ENCODE peak calls at places on chromosome 1, in five cellular contexts. U, E, H, W and J are unnamed samples.

GRCh38 chr1:219580019-219580676 is 32.8 kb downstream of the ZC3H11B start:
- DNase-seq in U (no peak), E (no peak), H (no peak), W (no peak), J (no peak)

GRCh38 chr1:209692745-209693504 is 11.7 kb upstream of the HSD11B1 start:
- DNase-seq in U (peak), E (peak), H (peak), W (peak), J (peak)

GRCh38 chr1:244918422-244919319 is 54.3 kb upstream of the HNRNPU start:
- DNase-seq in U (peak), E (no peak), H (no peak), W (no peak), J (no peak)

GRCh38 chr1:65773391-65773790 is 19.3 kb upstream of the PDE4B start:
- DNase-seq in U (no peak), E (no peak), H (no peak), W (no peak), J (no peak)

GRCh38 chr1:208107817-208108608 is 136.2 kb downstream of the PLXNA2 start:
- DNase-seq in U (no peak), E (no peak), H (no peak), W (no peak), J (no peak)

GRCh38 chr1:199009447-199009846 is 370.6 kb downstream of the PTPRC start:
- DNase-seq in U (no peak), E (no peak), H (peak), W (no peak), J (no peak)

GRCh38 chr1:110783292-110783918 is 89.5 kb upstream of the CD53 start:
- DNase-seq in U (peak), E (peak), H (no peak), W (peak), J (no peak)

GRCh38 chr1:65001238-65001792 is 35.0 kb upstream of the JAK1 start:
- DNase-seq in U (peak), E (no peak), H (no peak), W (no peak), J (no peak)

GRCh38 chr1:67685558-67686271 is 714 bp downstream of the GADD45A start:
- DNase-seq in U (peak), E (no peak), H (no peak), W (no peak), J (no peak)

GRCh38 chr1:34037856-34038255 is 127.2 kb downstream of the CSMD2 start:
- DNase-seq in U (no peak), E (no peak), H (no peak), W (no peak), J (no peak)

GRCh38 chr1:223343692-223344091 is 20.3 kb downstream of the SUSD4 start:
- DNase-seq in U (no peak), E (no peak), H (no peak), W (no peak), J (no peak)

GRCh38 chr1:15836772-15837669 is 10.5 kb upstream of the SPEN start:
- DNase-seq in U (no peak), E (no peak), H (no peak), W (no peak), J (no peak)

GRCh38 chr1:214617246-214617645 is 14.3 kb downstream of the CENPF start:
- DNase-seq in U (no peak), E (no peak), H (no peak), W (no peak), J (no peak)

GRCh38 chr1:209617755-209618154 is 34.2 kb downstream of the CAMK1G start:
- DNase-seq in U (no peak), E (no peak), H (no peak), W (no peak), J (no peak)

GRCh38 chr1:112637257-112638108 is 17.9 kb downstream of the CAPZA1 start:
- DNase-seq in U (no peak), E (no peak), H (no peak), W (peak), J (no peak)

GRCh38 chr1:227950735-227951224 is 3.0 kb upstream of the WNT9A start:
- DNase-seq in U (no peak), E (no peak), H (no peak), W (no peak), J (no peak)

GRCh38 chr1:209483691-209484090 is 99.8 kb upstream of the CAMK1G start:
- DNase-seq in U (no peak), E (no peak), H (no peak), W (no peak), J (no peak)

GRCh38 chr1:227449051-227449450 is 114.3 kb upstream of the ZNF678 start:
- DNase-seq in U (peak), E (no peak), H (no peak), W (peak), J (no peak)

GRCh38 chr1:109922326-109922725 is 11.7 kb downstream of the CSF1 start:
- DNase-seq in U (no peak), E (no peak), H (no peak), W (no peak), J (no peak)

GRCh38 chr1:111690306-111690617 is 48.9 kb downstream of the INKA2 start:
- DNase-seq in U (no peak), E (no peak), H (no peak), W (no peak), J (peak)

GRCh38 chr1:26694185-26694572 is 1.6 kb upstream of the ARID1A start:
- DNase-seq in U (peak), E (no peak), H (no peak), W (no peak), J (no peak)

GRCh38 chr1:179709841-179710329 is 33.2 kb upstream of the FAM163A start:
- DNase-seq in U (no peak), E (no peak), H (peak), W (no peak), J (no peak)

GRCh38 chr1:7403265-7404045 is 367.6 kb upstream of the VAMP3 start:
- DNase-seq in U (no peak), E (no peak), H (peak), W (no peak), J (no peak)

GRCh38 chr1:62687903-62688686 is at the start of gene DOCK7:
- DNase-seq in U (peak), E (peak), H (no peak), W (peak), J (no peak)
- TF ChIP-seq POLR2AphosphoS5 in U (no peak), E (peak), H (no peak), W (no peak), J (peak)

GRCh38 chr1:32470991-32471694 is 6.3 kb downstream of the ZBTB8B start:
- DNase-seq in U (peak), E (no peak), H (no peak), W (no peak), J (no peak)
- TF ChIP-seq EZH2 in U (no peak), E (no peak), H (no peak), W (no peak), J (no peak)

GRCh38 chr1:248810727-248811513 is 14.8 kb downstream of the SH3BP5L start:
- DNase-seq in U (peak), E (no peak), H (no peak), W (no peak), J (no peak)
- TF ChIP-seq POLR2AphosphoS5 in U (peak), E (no peak), H (no peak), W (no peak), J (no peak)

DNA sequence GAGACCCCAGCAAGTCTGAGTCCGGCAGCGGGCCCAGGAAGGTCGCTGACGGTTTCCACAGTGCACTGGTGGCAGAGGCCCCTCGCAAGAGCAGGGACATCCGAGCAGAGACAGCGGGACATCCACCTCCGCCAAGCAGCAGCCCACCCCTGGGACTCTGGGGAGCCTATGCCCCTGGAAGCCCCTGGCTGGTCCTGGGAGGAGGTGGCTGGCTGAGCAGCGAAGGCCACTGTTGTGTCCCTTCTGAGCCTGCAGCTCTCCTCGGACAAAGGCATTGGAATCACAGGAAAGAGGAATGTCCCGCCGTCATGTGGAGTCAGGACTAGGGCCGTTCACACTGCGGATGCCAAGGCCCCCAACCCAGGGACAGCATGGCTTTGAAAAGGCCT is 1.5 kb downstream of the MEGF6 start:
- DNase-seq in U (no peak), E (no peak), H (no peak), W (no peak), J (no peak)
- TF ChIP-seq EZH2 in U (no peak), E (no peak), H (no peak), W (no peak), J (no peak)

GRCh38 chr1:176521211-176521610 is 58.2 kb downstream of the PAPPA2 start:
- DNase-seq in U (no peak), E (no peak), H (no peak), W (no peak), J (no peak)

GRCh38 chr1:176517484-176517883 is 54.5 kb downstream of the PAPPA2 start:
- DNase-seq in U (no peak), E (no peak), H (peak), W (no peak), J (peak)

DNA sequence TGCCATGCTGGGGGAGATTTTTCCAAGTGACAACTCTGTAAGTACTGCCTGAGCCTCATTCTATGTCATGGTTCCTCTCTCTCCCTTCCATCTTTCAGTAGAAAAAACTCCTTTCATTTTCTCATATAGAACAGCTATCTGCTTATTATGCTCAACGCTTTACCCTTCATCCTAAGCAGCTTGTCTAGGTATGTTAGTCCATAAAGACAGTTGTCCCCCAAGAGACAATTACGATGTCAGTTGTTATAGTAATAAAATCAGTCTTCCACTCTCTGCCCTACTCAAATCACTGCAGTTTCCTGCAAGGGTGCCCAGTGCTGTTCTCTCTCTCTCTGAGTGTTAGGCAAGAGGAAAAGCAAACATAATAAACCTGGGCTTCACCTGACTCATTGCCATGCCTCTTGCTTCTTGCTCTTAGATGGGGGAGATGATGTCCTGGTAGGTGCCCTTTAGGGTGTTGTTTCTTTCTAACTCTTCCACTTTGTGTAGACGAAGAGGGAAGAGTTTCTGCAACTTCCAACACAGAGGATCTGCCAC is 59.4 kb downstream of the PAPPA2 start:
- DNase-seq in U (no peak), E (no peak), H (no peak), W (no peak), J (no peak)
- TF ChIP-seq POLR2AphosphoS5 in U (no peak), E (no peak), H (no peak), W (no peak), J (no peak)

GRCh38 chr1:182681516-182681915 is 2.9 kb downstream of the RGS8 start:
- DNase-seq in U (no peak), E (no peak), H (no peak), W (no peak), J (no peak)
- TF ChIP-seq EZH2 in U (no peak), E (no peak), H (no peak), W (no peak), J (no peak)

DNA sequence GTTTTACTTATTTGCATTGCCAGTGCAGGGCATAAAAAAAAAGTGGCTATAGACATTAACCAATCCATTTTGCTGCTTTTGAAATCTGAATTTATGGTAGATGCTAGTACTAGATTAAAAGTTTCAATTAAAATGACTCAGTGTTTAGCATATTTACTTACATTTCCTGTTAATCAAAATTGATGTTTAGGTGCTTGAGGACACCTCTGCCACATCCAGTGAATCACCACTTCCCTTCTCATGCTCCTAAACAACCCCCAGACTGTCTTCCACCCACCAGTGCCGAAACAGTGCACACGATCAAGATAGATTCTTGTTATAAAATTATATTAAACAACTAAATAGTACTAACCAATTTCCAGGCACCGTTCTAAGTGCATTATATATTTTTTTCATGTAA is 32.7 kb downstream of the HSD17B7 start:
- DNase-seq in U (no peak), E (no peak), H (no peak), W (no peak), J (no peak)
- TF ChIP-seq POLR2AphosphoS5 in U (no peak), E (no peak), H (no peak), W (no peak), J (no peak)

DNA sequence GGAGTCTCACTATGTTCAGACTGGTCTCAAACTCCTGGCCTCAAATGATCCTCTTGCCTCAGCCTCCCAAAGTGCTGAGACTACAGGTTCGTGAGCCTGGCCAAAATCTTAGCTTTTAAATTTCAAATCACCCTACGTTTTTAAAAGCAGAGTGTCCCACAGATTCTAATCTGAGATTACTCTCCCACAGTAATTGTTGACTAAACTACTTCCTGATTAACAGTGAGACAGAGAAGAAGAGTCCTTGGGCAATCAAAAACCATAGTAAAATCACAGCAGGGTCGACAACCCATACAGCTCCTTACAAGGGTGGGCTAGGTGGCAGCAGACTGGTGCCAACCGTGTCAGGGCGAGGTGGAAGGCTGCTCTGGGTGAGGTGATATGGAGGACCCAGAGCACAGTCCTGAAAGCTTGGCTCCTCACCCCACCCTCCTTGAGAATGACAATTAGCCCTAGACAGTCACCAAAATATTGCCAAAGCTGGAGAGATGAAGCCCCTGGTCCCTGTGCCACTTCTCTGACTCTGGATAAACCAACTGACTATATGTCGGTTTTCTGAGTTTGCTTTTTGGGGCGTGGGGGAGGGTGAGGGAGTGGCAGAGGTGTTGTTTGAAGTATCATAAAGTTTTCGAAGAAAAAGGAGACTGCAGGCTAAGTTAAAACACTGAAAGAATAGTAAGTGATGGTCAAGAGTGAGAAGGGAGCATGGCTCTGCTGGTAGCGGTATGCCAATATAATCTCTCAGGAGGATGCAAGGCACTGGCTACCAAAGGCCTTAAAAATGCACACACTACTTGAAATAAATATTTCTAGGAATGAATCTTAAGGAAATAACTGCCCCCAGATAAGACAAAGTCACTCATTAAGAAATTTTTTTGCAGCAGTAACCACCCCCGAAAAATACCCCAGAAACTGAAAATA is 86.8 kb downstream of the SLC45A1 start:
- DNase-seq in U (no peak), E (no peak), H (no peak), W (no peak), J (no peak)
- TF ChIP-seq EZH2 in U (no peak), E (no peak), H (no peak), W (no peak), J (no peak)

GRCh38 chr1:100924991-100925390 is 29.1 kb downstream of the SLC30A7 start:
- DNase-seq in U (no peak), E (no peak), H (no peak), W (no peak), J (no peak)

GRCh38 chr1:100928128-100928527 is 32.2 kb downstream of the SLC30A7 start:
- DNase-seq in U (peak), E (no peak), H (no peak), W (no peak), J (no peak)

GRCh38 chr1:100926240-100926639 is 30.4 kb downstream of the SLC30A7 start:
- DNase-seq in U (no peak), E (no peak), H (no peak), W (no peak), J (no peak)

GRCh38 chr1:100924212-100924611 is 28.3 kb downstream of the SLC30A7 start:
- DNase-seq in U (no peak), E (no peak), H (no peak), W (no peak), J (no peak)

GRCh38 chr1:100927276-100927675 is 31.4 kb downstream of the SLC30A7 start:
- DNase-seq in U (no peak), E (no peak), H (no peak), W (no peak), J (no peak)
- TF ChIP-seq POLR2AphosphoS5 in U (no peak), E (no peak), H (no peak), W (no peak), J (no peak)

DNA sequence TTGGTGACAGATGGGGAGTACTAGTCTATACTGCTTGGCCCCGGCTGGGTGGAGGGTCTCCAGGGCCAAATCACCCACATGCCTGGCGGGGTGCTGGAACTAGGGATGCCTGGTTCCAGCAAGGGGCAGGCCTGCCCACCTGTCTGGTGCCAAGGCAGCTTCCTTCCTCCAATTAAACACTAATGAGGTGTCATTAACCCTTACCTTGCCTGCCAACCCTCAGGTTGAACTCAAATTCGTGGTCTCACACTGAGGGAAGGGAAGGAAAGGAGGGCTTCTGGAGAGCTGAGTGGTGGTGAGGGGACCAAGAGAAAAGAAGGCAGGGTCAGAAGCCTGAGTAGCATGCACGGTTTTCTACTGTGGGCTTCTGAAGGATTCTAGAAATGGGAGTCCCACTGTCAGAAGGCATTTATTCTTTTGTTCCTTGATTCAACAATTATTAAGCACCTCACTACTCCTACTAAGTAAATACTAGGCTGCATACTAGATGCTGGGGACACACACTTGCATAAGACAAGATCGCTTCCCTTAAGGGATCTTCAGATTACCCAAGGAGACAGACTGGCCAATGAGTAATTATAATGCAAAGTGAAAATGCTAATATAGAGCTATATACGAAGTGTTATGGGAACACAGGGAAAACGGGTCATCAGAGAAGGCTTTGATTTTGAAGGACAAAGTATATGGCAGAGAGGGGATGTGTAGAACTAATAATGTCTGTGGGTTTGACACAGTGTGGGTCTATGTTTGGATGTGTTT is 5.9 kb upstream of the EFNA3 start:
- DNase-seq in U (no peak), E (no peak), H (no peak), W (no peak), J (no peak)
- TF ChIP-seq EZH2 in U (no peak), E (no peak), H (no peak), W (no peak), J (no peak)